ENCODE peak calls at places on chromosome 14, in seven cellular contexts. Y is stomach, S is HepG2, Z is heart left ventricle, T is endothelial cell of umbilical vein, U is suprapubic skin, G is spleen. N is an unnamed sample.

GRCh38 chr14:55038708-55039107 is 11.7 kb downstream of the SOCS4 start:
- DNase-seq in Y (no peak), S (no peak), Z (no peak), T (no peak), U (no peak), G (no peak), N (no peak)

GRCh38 chr14:68673464-68673863 is 119.4 kb downstream of the ZFP36L1 start:
- DNase-seq in Y (no peak), S (no peak), Z (no peak), T (no peak), U (no peak), G (no peak), N (no peak)

GRCh38 chr14:91996951-91997371 is 42.9 kb downstream of the TRIP11 start:
- DNase-seq in Y (no peak), S (peak), Z (no peak), T (peak), U (no peak), G (no peak), N (no peak)

GRCh38 chr14:75025082-75025481 is 22.4 kb downstream of the EIF2B2 start:
- DNase-seq in Y (no peak), S (no peak), Z (no peak), T (peak), U (no peak), G (no peak), N (no peak)

GRCh38 chr14:50089213-50089612 is 27.2 kb downstream of the VCPKMT start:
- DNase-seq in Y (no peak), S (no peak), Z (no peak), T (no peak), U (no peak), G (no peak), N (no peak)

GRCh38 chr14:56339855-56340701 is 221.9 kb downstream of the PELI2 start:
- DNase-seq in Y (peak), S (peak), Z (peak), T (peak), U (peak), G (peak), N (peak)

GRCh38 chr14:68210729-68211299 is 391.2 kb downstream of the RAD51B start:
- DNase-seq in Y (no peak), S (peak), Z (peak), T (peak), U (no peak), G (no peak), N (no peak)

GRCh38 chr14:75563931-75564330 is 14.5 kb upstream of the FLVCR2 start:
- DNase-seq in Y (no peak), S (no peak), Z (no peak), T (no peak), U (no peak), G (no peak), N (no peak)

GRCh38 chr14:101033446-101034165 is 130.1 kb upstream of the RTL1 start:
- DNase-seq in Y (no peak), S (no peak), Z (peak), T (no peak), U (peak), G (peak), N (peak)

GRCh38 chr14:72714094-72714493 is 179.8 kb downstream of the DPF3 start:
- DNase-seq in Y (no peak), S (no peak), Z (no peak), T (no peak), U (no peak), G (peak), N (peak)

GRCh38 chr14:22837750-22838538 is 1.6 kb downstream of the MMP14 start:
- DNase-seq in Y (no peak), S (no peak), Z (no peak), T (no peak), U (peak), G (peak), N (peak)
- TF ChIP-seq POLR2A in Y (no peak), S (no peak), Z (no peak), T (peak), U (peak), G (no peak), N (peak)

GRCh38 chr14:52878469-52878868 is 72.4 kb downstream of the FERMT2 start:
- DNase-seq in Y (no peak), S (no peak), Z (no peak), T (no peak), U (no peak), G (no peak), N (no peak)

GRCh38 chr14:52876311-52876710 is 74.5 kb downstream of the FERMT2 start:
- DNase-seq in Y (no peak), S (no peak), Z (no peak), T (no peak), U (no peak), G (no peak), N (no peak)

GRCh38 chr14:52875707-52876106 is 75.1 kb downstream of the FERMT2 start:
- DNase-seq in Y (no peak), S (no peak), Z (no peak), T (no peak), U (no peak), G (no peak), N (no peak)

GRCh38 chr14:52877628-52878027 is 73.2 kb downstream of the FERMT2 start:
- DNase-seq in Y (no peak), S (no peak), Z (no peak), T (peak), U (no peak), G (no peak), N (no peak)

DNA sequence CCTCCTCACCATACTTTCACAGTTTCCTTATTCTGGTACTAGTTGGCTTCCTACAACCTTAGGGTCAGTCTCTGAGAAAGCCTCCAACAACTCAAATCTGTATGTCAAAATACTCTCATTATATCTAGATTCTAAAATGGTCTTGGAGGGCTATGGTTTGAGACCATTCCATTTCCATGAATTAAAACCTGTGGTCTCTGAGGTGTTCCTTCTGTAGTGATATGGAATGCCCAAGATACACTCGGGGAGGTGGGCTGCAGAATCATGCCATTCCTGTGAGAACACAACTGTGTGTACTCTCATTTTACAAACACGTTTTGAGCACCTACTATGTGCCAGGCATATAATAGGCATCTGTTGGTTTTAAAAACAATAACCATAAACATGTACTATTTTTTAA is 74.0 kb downstream of the FERMT2 start:
- DNase-seq in Y (no peak), S (no peak), Z (no peak), T (no peak), U (no peak), G (no peak), N (no peak)
- H3K27ac ChIP-seq in Y (peak), S (no peak), Z (peak), T (no peak), U (no peak), G (no peak), N (peak)

GRCh38 chr14:35695072-35695471 is 114.0 kb downstream of the RALGAPA1 start:
- DNase-seq in Y (no peak), S (no peak), Z (no peak), T (no peak), U (no peak), G (no peak), N (no peak)
- TF ChIP-seq POLR2A in Y (no peak), S (no peak), Z (no peak), T (no peak), U (no peak), G (no peak), N (no peak)

GRCh38 chr14:103432627-103433026 is 47.4 kb downstream of the MARK3 start:
- DNase-seq in Y (no peak), S (no peak), Z (no peak), T (no peak), U (no peak), G (no peak), N (no peak)

GRCh38 chr14:103428732-103429556 is 43.7 kb downstream of the MARK3 start:
- DNase-seq in Y (no peak), S (no peak), Z (no peak), T (peak), U (no peak), G (no peak), N (no peak)

GRCh38 chr14:103422981-103423600 is 37.9 kb downstream of the MARK3 start:
- DNase-seq in Y (no peak), S (no peak), Z (no peak), T (no peak), U (no peak), G (no peak), N (no peak)

DNA sequence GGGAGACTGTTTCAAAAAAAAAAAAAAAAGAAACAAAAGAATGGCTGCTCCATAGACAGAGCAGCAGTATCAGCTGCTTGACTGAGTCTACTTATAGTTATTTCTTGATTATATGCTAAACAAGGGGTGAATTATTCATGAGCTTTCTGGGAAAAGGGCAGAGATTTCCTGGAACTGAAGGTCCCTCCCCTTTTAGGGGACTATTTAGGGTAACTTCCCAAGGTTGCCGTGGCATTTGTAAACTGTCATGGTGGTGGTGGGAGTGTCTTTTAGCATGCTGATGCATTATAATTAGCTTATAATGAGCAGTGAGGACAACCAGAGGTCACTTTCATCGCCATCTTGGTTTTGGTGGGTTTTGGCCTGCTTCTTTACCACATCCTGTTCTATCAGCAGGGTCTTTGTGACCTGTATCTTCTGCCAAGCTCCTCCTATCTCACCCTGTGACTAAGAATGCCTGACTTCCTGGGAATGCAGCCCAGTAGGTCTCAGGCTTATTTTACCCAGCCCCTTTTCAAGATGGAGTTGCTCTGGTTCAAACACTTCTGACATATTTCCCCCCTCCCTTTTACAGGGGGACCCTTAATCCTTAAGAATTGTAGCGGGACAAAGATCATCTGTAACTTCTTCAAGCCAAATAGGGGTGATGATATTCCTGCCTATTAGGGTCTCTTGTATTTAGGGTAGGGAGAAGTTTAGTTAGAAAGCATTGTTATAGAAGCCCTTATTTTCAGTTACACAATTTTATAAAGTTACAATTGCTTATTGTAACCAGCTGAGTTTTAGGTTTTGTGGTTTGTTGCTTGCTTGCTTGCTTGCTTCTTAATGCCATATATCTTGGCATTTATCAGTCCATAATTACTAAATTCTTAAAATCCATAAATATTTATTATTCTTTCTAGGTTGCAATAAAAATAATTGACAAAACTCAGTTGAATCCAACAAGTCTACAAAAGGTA is 42.5 kb downstream of the MARK3 start:
- DNase-seq in Y (no peak), S (no peak), Z (peak), T (peak), U (no peak), G (no peak), N (no peak)
- H3K27ac ChIP-seq in Y (peak), S (no peak), Z (peak), T (no peak), U (no peak), G (peak), N (no peak)

N was measured in sigmoid colon.